ENCODE peak calls at places on chromosomes 13 and 19, in four cellular contexts. M is transverse colon, C is left ventricle myocardium inferior, K is breast epithelium. T is an unnamed sample. For H3K4me1, the result is how much of the 10 kb centered on the place peaks cover.

GRCh38 chr13:112510002-112510780 is 77.8 kb downstream of the TUBGCP3 start:
- DNase-seq in M (no peak), K (no peak), C (no peak), T (peak)

GRCh38 chr13:48315981-48316380 is 12.4 kb downstream of the RB1 start:
- DNase-seq in M (no peak), C (peak), K (no peak), T (no peak)

GRCh38 chr13:106182404-106182803 is 353.1 kb downstream of the EFNB2 start:
- DNase-seq in M (no peak), C (no peak), K (no peak), T (no peak)

GRCh38 chr19:38700933-38701454 is 43.3 kb downstream of the CAPN12 start:
- DNase-seq in C (no peak), K (no peak), M (no peak), T (peak)

GRCh38 chr19:15194938-15195337 is 5.9 kb downstream of the NOTCH3 start:
- DNase-seq in K (no peak), C (no peak), M (no peak), T (peak)

GRCh38 chr13:65917731-65918130 is 1312.4 kb downstream of the PCDH9 start:
- DNase-seq in C (no peak), K (no peak), M (no peak), T (no peak)

GRCh38 chr19:29516821-29517395 is 8.9 kb upstream of the VSTM2B start:
- DNase-seq in K (no peak), M (no peak), C (peak), T (no peak)

GRCh38 chr13:24134772-24135171 is 25.7 kb upstream of the SPATA13 start:
- DNase-seq in M (no peak), C (no peak), K (no peak), T (no peak)

GRCh38 chr13:75938811-75939525 is 302.8 kb downstream of the LMO7 start:
- DNase-seq in K (no peak), M (no peak), C (no peak), T (peak)

GRCh38 chr19:5948697-5949564 is 29.0 kb downstream of the RANBP3 start:
- DNase-seq in C (no peak), K (no peak), M (no peak), T (peak)

GRCh38 chr19:58059003-58059671 is at the start of gene ZNF135:
- DNase-seq in M (peak), C (peak), K (peak), T (peak)

GRCh38 chr19:50626796-50627195 is 12.9 kb downstream of the SYT3 start:
- DNase-seq in M (no peak), K (no peak), C (no peak), T (no peak)

GRCh38 chr19:17762505-17763229 is 11.4 kb downstream of the FCHO1 start:
- DNase-seq in K (no peak), M (peak), C (no peak), T (no peak)

GRCh38 chr13:74191036-74191809 is 57.0 kb upstream of the KLF12 start:
- DNase-seq in K (no peak), M (no peak), C (no peak), T (no peak)

GRCh38 chr13:50410921-50411712 is 395.9 kb downstream of the KCNRG start:
- DNase-seq in K (no peak), C (no peak), M (no peak), T (no peak)

DNA sequence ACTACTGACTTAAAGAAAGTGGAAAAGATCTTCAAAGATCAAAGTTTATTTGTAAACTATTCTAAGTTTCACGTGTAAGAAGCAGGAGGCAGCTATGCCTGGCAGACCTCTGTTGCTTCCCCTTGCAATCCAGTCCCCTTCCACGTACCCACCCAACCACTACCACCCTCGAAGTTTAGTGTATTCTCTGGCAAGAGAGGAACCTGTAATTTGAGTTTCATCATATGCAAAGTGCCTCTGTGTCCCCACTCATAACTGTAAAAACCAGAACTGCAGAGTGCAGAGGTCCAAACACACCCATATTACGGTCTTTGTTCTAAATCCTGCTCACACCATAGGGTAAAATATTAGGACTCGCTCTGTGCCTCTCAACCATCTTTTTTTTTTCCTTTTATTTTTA is 75.8 kb upstream of the FRY start:
- DNase-seq in M (no peak), C (no peak), K (no peak), T (no peak)
- H3K4me1 ChIP-seq in M (under half), C (under half), K (under half), T (under half)

DNA sequence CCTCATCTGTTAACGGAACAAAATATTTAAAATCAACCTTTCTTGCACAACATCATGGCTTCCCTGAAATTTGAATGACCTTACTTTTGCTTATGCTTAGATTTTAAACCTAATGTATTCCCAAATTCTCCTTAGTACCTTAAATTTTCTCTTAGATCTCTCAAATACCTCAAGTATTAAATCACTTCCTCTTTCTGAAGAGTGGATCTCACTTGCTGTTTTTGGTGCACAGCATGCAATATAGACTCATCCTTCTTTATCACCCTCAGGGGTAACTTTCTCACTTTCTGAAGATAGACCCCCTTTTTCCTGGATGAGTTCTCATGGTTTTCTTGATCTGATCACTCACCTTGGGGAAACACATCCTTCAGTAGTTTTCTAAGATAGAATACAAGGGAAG is 871.7 kb downstream of the DACH1 start:
- DNase-seq in M (no peak), C (no peak), K (no peak), T (no peak)
- H3K4me1 ChIP-seq in M (under half), C (under half), K (under half), T (under half)

DNA sequence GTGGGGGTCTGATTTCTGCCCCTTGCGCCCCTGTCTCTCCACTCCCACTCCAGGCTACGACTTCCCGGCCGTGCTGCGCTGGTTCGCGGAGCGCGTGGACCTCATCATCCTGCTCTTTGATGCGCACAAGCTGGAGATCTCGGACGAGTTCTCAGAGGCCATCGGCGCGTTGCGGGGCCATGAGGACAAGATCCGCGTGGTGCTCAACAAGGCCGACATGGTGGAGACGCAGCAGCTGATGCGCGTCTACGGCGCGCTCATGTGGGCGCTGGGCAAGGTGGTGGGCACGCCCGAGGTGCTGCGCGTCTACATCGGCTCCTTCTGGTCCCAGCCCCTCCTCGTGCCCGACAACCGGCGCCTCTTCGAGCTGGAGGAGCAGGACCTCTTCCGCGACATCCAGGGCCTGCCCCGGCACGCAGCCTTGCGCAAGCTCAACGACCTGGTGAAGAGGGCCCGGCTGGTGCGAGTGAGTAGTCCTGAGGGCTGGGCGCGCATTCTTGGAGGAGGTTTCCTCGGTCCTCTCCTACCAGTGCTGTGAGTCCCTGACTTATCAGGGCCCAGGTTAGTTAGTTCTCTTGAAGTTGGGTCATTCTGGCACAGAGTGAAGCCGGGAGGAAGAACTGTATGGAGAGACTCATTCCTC is 12.7 kb downstream of the EHD2 start:
- DNase-seq in C (no peak), K (no peak), M (no peak), T (peak)
- H3K4me1 ChIP-seq in C (half or more), K (under half), M (under half), T (under half)

GRCh38 chr19:46494115-46494935 is 1.3 kb downstream of the PNMA8B start:
- DNase-seq in M (no peak), C (no peak), K (no peak), T (no peak)

GRCh38 chr19:46491975-46492682 is 3.5 kb downstream of the PNMA8B start:
- DNase-seq in K (no peak), M (no peak), C (no peak), T (no peak)

GRCh38 chr19:46493236-46494114 is 2.2 kb downstream of the PNMA8B start:
- DNase-seq in C (peak), K (no peak), M (peak), T (no peak)

GRCh38 chr19:46490774-46491173 is 4.9 kb downstream of the PNMA8B start:
- DNase-seq in C (no peak), K (no peak), M (no peak), T (no peak)

DNA sequence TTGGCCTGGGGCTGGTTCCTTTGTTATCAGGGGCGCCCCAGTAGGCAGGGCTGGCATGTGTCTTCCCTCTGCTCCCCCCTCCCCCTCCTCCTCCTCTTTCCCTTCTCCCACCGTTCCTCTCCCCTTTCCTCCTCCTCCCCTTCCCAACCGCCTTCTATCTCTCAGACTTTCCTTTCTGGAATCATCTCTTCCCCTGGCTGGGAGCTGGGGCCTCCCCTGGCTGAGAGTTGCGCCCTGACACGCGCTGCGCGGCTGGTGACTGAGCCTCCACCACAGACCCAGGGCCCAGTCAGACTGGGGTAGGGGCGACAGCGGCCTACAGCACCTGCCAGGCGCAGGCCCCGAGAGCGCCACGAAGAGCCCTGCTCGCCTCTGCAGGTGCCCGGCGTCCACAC is 2.8 kb downstream of the PNMA8B start:
- DNase-seq in M (no peak), K (no peak), C (no peak), T (no peak)
- H3K4me1 ChIP-seq in M (under half), K (under half), C (under half), T (under half)

GRCh38 chr13:98510156-98510509 is 66.8 kb downstream of the STK24 start:
- DNase-seq in C (no peak), K (no peak), M (no peak), T (no peak)
- H3K4me1 ChIP-seq in C (half or more), K (under half), M (under half), T (under half)

DNA sequence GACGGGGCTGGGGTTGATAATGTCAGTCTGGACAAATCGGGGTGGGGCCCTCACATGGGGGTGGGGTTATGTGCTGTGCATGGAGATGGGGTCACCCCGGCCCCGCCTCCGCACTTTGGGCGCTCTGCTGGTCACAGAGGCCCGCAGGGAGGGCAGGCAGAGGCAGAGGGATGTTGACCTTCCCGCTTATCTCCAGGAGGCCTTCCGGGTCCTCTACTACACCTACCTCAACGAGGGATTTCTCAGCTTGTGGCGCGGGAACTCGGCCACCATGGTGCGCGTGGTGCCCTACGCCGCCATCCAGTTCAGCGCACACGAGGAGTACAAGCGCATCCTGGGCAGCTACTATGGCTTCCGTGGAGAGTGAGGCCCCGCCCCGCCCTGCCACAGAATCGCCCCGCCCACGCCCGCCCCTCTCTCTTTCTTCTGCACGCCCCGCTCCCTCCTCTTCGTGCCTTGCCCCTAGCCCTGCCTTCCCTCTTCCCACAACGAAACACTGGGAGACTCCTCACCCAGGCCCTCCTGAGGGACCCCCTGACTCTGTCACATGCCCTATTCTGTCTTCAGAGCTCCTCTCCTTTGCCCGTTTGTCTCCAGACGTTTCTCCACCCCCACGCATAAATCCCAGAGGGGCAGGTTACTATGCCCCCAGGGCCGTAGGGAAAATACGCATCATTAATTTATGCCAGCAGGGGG is 32.8 kb downstream of the TMEM161A start:
- DNase-seq in M (peak), K (no peak), C (peak), T (peak)
- H3K4me1 ChIP-seq in M (under half), K (under half), C (under half), T (half or more)

GRCh38 chr19:49565261-49565660 is 15.1 kb downstream of the NOSIP start:
- DNase-seq in M (peak), K (no peak), C (no peak), T (no peak)
- H3K4me1 ChIP-seq in M (under half), K (under half), C (under half), T (under half)

DNA sequence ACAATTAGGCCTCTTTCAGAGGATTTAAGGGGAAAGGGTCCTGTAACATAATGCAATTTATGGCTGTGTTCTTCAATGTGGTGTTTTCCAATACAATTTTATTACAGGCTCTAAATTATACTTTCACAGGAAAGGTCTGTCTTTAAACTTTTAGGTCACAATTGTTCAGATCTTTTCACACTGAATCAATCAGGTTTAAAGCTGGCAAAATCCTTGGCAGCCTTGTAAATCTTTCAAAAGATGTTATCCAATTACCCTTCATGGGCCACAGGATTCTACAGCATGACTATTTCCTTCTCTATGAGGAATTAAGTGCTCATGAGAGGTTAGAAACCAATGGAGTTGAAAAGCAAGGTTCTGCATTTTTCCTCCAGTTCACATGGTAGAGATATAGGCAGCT is 211.5 kb upstream of the MIR17HG start:
- DNase-seq in K (no peak), C (no peak), M (no peak), T (no peak)
- H3K4me1 ChIP-seq in K (under half), C (under half), M (under half), T (under half)

T was measured in thyroid gland.